ENCODE peak calls at places on chromosomes 1 and 21, in five cellular contexts. R is fibroblast of lung; Q is naive thymus-derived CD4-positive, alpha-beta T cell; S is IMR-90; X is HAP-1. T is an unnamed sample. For H3K4me1 and H3K9me3, the result is how much of the 10 kb centered on the place peaks cover.

GRCh38 chr1:80217377-80217986 is 1211.0 kb upstream of the ADGRL4 start:
- DNase-seq in R (peak), Q (no peak), S (peak), X (peak), T (peak)

GRCh38 chr1:188249813-188250212 is 1421.1 kb downstream of the PLA2G4A start:
- DNase-seq in R (no peak), Q (no peak), S (no peak), X (no peak), T (no peak)

GRCh38 chr1:115336741-115337140 is 1.3 kb downstream of the NGF start:
- DNase-seq in R (no peak), Q (no peak), S (no peak), X (no peak), T (no peak)

GRCh38 chr1:170618418-170618817 is 45.5 kb upstream of the PRRX1 start:
- DNase-seq in R (no peak), Q (no peak), S (no peak), X (no peak), T (peak)

GRCh38 chr21:44477131-44477530 is 21.8 kb downstream of the LRRC3 start:
- DNase-seq in R (no peak), Q (no peak), S (no peak), X (no peak), T (no peak)

GRCh38 chr1:226687476-226687875 is 51.6 kb downstream of the ITPKB start:
- DNase-seq in R (no peak), Q (no peak), S (no peak), X (no peak), T (no peak)

GRCh38 chr1:16981269-16981849 is 939 bp upstream of the MFAP2 start:
- DNase-seq in R (peak), Q (no peak), S (peak), X (no peak), T (peak)

GRCh38 chr1:172717722-172718455 is 59.0 kb downstream of the FASLG start:
- DNase-seq in R (no peak), Q (no peak), S (peak), X (no peak), T (no peak)

GRCh38 chr1:33762962-33763361 is 100.9 kb upstream of the HMGB4 start:
- DNase-seq in R (no peak), Q (no peak), S (no peak), X (no peak), T (no peak)

GRCh38 chr1:224212618-224213037 is 29.6 kb downstream of the DEGS1 start:
- DNase-seq in R (no peak), Q (no peak), S (no peak), X (no peak), T (no peak)

GRCh38 chr1:30472009-30472408 is 251.4 kb downstream of the MATN1 start:
- DNase-seq in R (no peak), Q (no peak), S (no peak), X (no peak), T (no peak)

GRCh38 chr21:21236981-21237380 is 238.8 kb downstream of the NCAM2 start:
- DNase-seq in R (no peak), Q (no peak), S (no peak), X (no peak), T (no peak)

GRCh38 chr1:55402676-55403464 is 187.7 kb upstream of the USP24 start:
- DNase-seq in R (peak), Q (no peak), S (peak), X (no peak), T (no peak)

DNA sequence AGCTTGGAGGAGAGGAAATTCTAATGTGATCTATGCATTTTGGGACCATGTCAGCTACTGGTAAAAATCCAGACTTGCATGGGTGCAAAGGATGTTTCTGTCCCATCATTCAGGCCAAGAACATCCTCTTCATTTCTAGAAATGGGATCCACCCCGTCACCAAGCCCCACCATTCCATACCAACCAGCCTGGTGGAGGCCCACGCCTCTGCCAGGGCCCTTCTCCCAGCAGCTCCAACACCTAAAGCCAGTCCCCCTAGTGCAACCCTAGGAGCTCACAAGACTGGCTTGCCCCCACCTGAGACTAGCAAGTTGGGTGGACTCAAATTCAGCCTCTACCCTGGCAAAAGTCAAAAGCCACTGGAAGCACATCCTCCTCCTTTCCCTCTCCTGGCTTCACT is 1.9 kb downstream of the ARHGEF11 start:
- DNase-seq in R (no peak), Q (no peak), S (no peak), X (no peak), T (no peak)
- H3K4me1 ChIP-seq in R (under half), Q (under half), S (under half), X (under half), T (half or more)

GRCh38 chr1:187245201-187245600 is 416.5 kb downstream of the PLA2G4A start:
- DNase-seq in R (no peak), Q (no peak), S (no peak), X (peak), T (no peak)
- H3K4me3 ChIP-seq in R (no peak), Q (no peak), S (no peak), X (no peak), T (no peak)

GRCh38 chr1:3923378-3924185 is 23.5 kb upstream of the C1orf174 start:
- DNase-seq in R (no peak), Q (no peak), S (no peak), X (no peak), T (no peak)

GRCh38 chr1:3924871-3925655 is 25.0 kb upstream of the C1orf174 start:
- DNase-seq in R (no peak), Q (no peak), S (peak), X (no peak), T (no peak)

GRCh38 chr1:3922851-3923250 is 22.8 kb upstream of the C1orf174 start:
- DNase-seq in R (no peak), Q (no peak), S (no peak), X (no peak), T (no peak)

GRCh38 chr1:3925762-3926161 is 25.7 kb upstream of the C1orf174 start:
- DNase-seq in R (no peak), Q (no peak), S (no peak), X (no peak), T (no peak)

GRCh38 chr1:3924186-3924815 is 24.2 kb upstream of the C1orf174 start:
- DNase-seq in R (no peak), Q (no peak), S (no peak), X (no peak), T (no peak)
- H3K9me3 ChIP-seq in R (under half), Q (under half), S (under half), X (under half), T (under half)

GRCh38 chr1:230268371-230269170 is 157.6 kb downstream of the PGBD5 start:
- DNase-seq in R (peak), Q (no peak), S (peak), X (peak), T (peak)

GRCh38 chr1:230265200-230266115 is 160.7 kb downstream of the PGBD5 start:
- DNase-seq in R (no peak), Q (no peak), S (no peak), X (no peak), T (no peak)

GRCh38 chr1:230264342-230264741 is 161.8 kb downstream of the PGBD5 start:
- DNase-seq in R (no peak), Q (no peak), S (no peak), X (no peak), T (no peak)

GRCh38 chr1:230267338-230268065 is 158.6 kb downstream of the PGBD5 start:
- DNase-seq in R (no peak), Q (no peak), S (no peak), X (no peak), T (no peak)

GRCh38 chr1:230266456-230266855 is 159.7 kb downstream of the PGBD5 start:
- DNase-seq in R (no peak), Q (no peak), S (no peak), X (no peak), T (no peak)
- H3K4me1 ChIP-seq in R (under half), Q (under half), S (under half), X (under half), T (under half)

GRCh38 chr1:43204394-43204793 is 32.3 kb downstream of the CFAP57 start:
- DNase-seq in R (no peak), Q (no peak), S (no peak), X (no peak), T (no peak)

GRCh38 chr1:43207229-43207853 is 35.2 kb downstream of the CFAP57 start:
- DNase-seq in R (no peak), Q (no peak), S (peak), X (no peak), T (peak)

GRCh38 chr1:43203859-43204258 is 31.7 kb downstream of the CFAP57 start:
- DNase-seq in R (no peak), Q (no peak), S (no peak), X (no peak), T (no peak)

GRCh38 chr1:43205671-43206070 is 33.5 kb downstream of the CFAP57 start:
- DNase-seq in R (peak), Q (no peak), S (peak), X (no peak), T (peak)

DNA sequence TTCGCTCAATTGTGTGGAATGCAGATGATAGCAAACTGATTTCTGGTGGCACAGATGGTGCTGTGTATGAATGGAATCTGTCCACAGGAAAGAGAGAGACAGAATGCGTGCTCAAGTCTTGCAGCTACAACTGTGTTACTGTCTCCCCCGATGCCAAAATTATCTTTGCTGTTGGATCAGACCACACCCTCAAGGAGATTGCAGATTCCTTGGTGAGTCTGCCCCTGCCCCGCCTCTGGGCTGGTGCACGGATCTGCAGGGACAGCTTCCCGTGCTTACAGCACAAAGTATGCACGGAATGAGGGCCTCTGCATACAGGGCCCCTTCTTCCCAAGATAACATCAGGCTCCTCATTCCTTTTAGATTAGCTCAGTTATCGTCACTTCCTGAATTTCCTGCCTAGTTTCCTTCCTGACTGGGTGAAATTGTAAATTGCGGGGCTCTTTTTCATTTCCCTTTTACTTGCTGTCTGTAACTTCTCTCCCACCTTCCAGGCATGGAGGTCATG is 34.6 kb downstream of the CFAP57 start:
- DNase-seq in R (peak), Q (no peak), S (peak), X (peak), T (peak)
- H3K4me3 ChIP-seq in R (peak), Q (no peak), S (peak), X (no peak), T (peak)

GRCh38 chr1:248613742-248614141 is 16.2 kb upstream of the OR2T10 start:
- DNase-seq in R (no peak), Q (no peak), S (no peak), X (no peak), T (no peak)

GRCh38 chr1:248618878-248619277 is 16.0 kb downstream of the OR2T11 start:
- DNase-seq in R (peak), Q (peak), S (peak), X (no peak), T (peak)

GRCh38 chr1:248622491-248623106 is 12.3 kb downstream of the OR2T11 start:
- DNase-seq in R (peak), Q (peak), S (peak), X (peak), T (peak)

DNA sequence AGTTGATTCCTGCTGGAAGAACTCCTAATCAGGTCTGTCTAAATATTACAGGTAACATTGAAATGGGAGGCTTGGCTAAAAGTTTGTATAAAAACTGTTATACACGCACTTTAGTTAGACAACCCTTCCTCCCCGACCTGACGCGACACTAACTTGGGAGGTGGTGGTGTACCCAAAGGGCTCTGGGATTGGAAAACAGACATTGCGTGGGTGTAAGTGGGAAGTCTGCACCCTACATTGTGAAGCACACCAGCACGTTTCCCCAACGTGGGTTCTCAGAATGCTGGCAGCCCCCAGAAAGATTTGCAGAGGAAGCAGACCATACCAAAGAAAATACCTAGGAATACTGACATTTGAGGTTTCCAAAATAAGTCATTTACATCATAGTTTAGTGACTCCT is 16.8 kb downstream of the OR2T11 start:
- DNase-seq in R (no peak), Q (no peak), S (no peak), X (no peak), T (no peak)
- H3K9me3 ChIP-seq in R (under half), Q (under half), S (under half), X (under half), T (under half)

GRCh38 chr1:2534315-2534714 is 4.3 kb upstream of the HES5 start:
- DNase-seq in R (no peak), Q (no peak), S (no peak), X (no peak), T (no peak)
- H3K4me1 ChIP-seq in R (under half), Q (under half), S (under half), X (under half), T (under half)

GRCh38 chr1:231419147-231419546 is 2.9 kb downstream of the EGLN1 start:
- DNase-seq in R (no peak), Q (no peak), S (no peak), X (no peak), T (no peak)
- H3K4me3 ChIP-seq in R (peak), Q (peak), S (peak), X (peak), T (peak)

GRCh38 chr21:30248844-30249243 is 32.9 kb upstream of the CLDN8 start:
- DNase-seq in R (no peak), Q (no peak), S (no peak), X (no peak), T (no peak)

GRCh38 chr21:30255679-30256078 is 27.1 kb downstream of the KRTAP24-1 start:
- DNase-seq in R (no peak), Q (no peak), S (no peak), X (no peak), T (no peak)

GRCh38 chr21:30251781-30252180 is 31.0 kb downstream of the KRTAP24-1 start:
- DNase-seq in R (no peak), Q (no peak), S (no peak), X (no peak), T (no peak)

GRCh38 chr21:30249936-30250335 is 32.8 kb downstream of the KRTAP24-1 start:
- DNase-seq in R (no peak), Q (no peak), S (no peak), X (no peak), T (no peak)
- H3K9me3 ChIP-seq in R (under half), Q (under half), S (under half), X (under half), T (under half)

GRCh38 chr21:14244911-14245310 is 29.0 kb downstream of the RBM11 start:
- DNase-seq in R (no peak), Q (no peak), S (no peak), X (no peak), T (no peak)

GRCh38 chr21:14241322-14241721 is 25.4 kb downstream of the RBM11 start:
- DNase-seq in R (no peak), Q (peak), S (no peak), X (no peak), T (no peak)

GRCh38 chr21:14243877-14244276 is 27.9 kb downstream of the RBM11 start:
- DNase-seq in R (no peak), Q (no peak), S (no peak), X (no peak), T (no peak)

DNA sequence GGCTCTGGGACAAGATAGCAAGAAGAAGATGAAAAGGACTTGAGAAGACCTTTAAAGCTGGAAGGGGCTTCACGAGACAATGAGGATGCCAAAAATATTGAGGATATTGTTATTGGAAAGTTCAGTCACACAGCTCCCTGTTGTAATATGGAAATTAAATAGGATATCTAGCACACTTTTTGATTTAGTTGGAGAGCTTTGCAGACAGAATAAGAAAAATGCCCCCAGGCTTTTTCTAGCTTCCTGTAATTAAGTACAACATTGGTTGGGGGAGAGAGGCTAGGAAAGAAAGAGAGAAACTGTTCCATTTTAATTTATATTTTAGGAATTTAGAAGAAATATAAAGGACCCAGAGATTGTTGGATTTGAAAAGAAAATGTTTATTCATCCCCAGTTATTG is 27.5 kb downstream of the RBM11 start:
- DNase-seq in R (no peak), Q (no peak), S (no peak), X (no peak), T (no peak)
- H3K4me1 ChIP-seq in R (under half), Q (under half), S (under half), X (under half), T (under half)

T was measured in adipocyte.